ENCODE peak calls at places on chromosomes 3 and 15, in five cellular contexts. Z is H1, X is NT2/D1, V is HEK293T, E is HepG2. P is an unnamed sample.

GRCh38 chr3:123287051-123287961 is 85.6 kb downstream of the SEC22A start:
- DNase-seq in Z (no peak), X (no peak), V (no peak), E (no peak), P (no peak)

GRCh38 chr15:53787349-53787748 is 27.9 kb upstream of the WDR72 start:
- DNase-seq in X (no peak), Z (no peak), V (no peak), E (no peak), P (no peak)

GRCh38 chr3:52428151-52429005 is 16.5 kb downstream of the SEMA3G start:
- DNase-seq in V (peak), X (peak), E (peak), Z (no peak), P (no peak)

GRCh38 chr3:134328147-134328591 is 46.1 kb downstream of the AMOTL2 start:
- DNase-seq in X (no peak), Z (no peak), V (no peak), E (no peak), P (no peak)

GRCh38 chr15:40915679-40916078 is 13.5 kb upstream of the DLL4 start:
- DNase-seq in Z (no peak), V (no peak), E (no peak), X (no peak), P (no peak)

GRCh38 chr3:87977765-87978164 is 81.0 kb downstream of the CGGBP1 start:
- DNase-seq in Z (no peak), E (no peak), V (no peak), X (no peak), P (no peak)

GRCh38 chr15:92595506-92596337 is 59.9 kb downstream of the FAM174B start:
- DNase-seq in E (no peak), Z (no peak), V (no peak), X (no peak), P (no peak)

GRCh38 chr3:71006810-71007785 is 576.4 kb downstream of the FOXP1 start:
- DNase-seq in Z (peak), X (peak), V (peak), E (peak), P (no peak)

GRCh38 chr3:190526787-190527767 is 13.2 kb downstream of the IL1RAP start:
- DNase-seq in Z (no peak), E (peak), X (no peak), V (no peak), P (no peak)

GRCh38 chr3:73243740-73244139 is 182.3 kb downstream of the EBLN2 start:
- DNase-seq in E (no peak), Z (no peak), X (no peak), V (no peak), P (no peak)

GRCh38 chr15:46442196-46442595 is 807.4 kb downstream of the SQOR start:
- DNase-seq in E (no peak), Z (no peak), V (no peak), X (no peak), P (no peak)

GRCh38 chr15:25186906-25187645 is 232.3 kb downstream of the SNRPN start:
- DNase-seq in E (no peak), Z (no peak), X (no peak), V (no peak), P (no peak)

GRCh38 chr3:99961756-99962515 is 144.3 kb downstream of the CMSS1 start:
- DNase-seq in E (no peak), Z (no peak), V (no peak), X (no peak), P (no peak)

GRCh38 chr3:150922611-150923010 is 17.4 kb upstream of the MINDY4B start:
- DNase-seq in X (no peak), E (no peak), V (peak), Z (no peak), P (no peak)

GRCh38 chr15:74613953-74614743 is 1.5 kb upstream of the CLK3 start:
- DNase-seq in V (no peak), X (no peak), E (no peak), Z (no peak), P (no peak)

GRCh38 chr15:74616996-74617395 is 1.4 kb downstream of the CLK3 start:
- DNase-seq in Z (no peak), X (no peak), E (no peak), V (no peak), P (no peak)

GRCh38 chr15:74615313-74616019 is at the start of gene CLK3:
- DNase-seq in V (peak), X (peak), E (peak), Z (peak), P (peak)

GRCh38 chr15:74614744-74615312 is 808 bp upstream of the CLK3 start:
- DNase-seq in X (no peak), Z (no peak), V (peak), E (no peak), P (peak)

DNA sequence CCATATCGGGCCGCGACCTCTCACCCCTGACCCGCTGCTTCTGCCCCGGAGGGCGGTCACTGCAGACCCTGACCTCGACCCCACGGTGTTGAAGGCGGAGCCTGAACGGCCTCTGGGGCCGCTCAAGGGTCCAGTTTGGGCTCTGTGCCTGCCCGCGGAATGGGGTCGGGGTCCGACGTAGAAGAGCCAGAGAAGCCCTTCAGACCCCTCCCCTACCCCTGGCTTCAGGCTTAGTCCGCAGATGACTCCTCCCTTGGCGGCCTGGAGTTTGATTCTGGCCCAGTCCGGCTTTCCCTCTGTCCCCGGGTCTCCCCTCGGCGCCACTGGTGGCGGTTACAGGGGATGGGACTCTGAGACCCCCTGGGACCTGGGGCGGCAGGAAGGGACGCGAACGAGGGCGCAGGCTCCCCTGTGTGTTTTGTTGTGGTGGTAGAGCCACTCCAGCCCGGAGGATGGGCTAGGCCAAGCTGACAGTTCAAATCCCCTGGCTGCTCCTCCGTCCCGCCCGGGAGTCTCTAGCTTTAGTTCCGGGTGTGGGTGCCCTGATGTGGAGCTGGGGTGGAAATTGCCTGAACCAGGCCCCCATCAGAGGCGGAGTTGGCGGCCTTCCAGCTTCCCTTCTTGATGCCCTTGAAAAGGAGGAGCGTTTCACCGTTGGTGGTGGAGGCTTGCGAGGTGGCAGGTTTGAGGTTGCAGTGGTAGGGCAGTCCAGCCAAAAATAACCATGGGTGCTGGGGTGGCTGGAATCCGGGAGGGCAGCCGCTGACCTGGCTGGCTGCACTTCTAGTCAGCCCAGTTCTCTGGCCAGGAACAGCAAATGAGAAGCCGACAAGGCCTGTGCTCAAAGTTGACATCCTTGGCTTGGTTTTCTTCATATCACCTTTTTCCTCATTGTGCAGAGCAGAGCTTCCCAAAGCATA is 644 bp downstream of the CLK3 start:
- DNase-seq in Z (no peak), E (peak), X (no peak), V (peak), P (no peak)
- TF ChIP-seq SUZ12 in Z (no peak), E (no peak), X (no peak), V (no peak), P (no peak)

GRCh38 chr3:27669505-27670085 is 52.5 kb downstream of the EOMES start:
- DNase-seq in E (no peak), V (no peak), Z (no peak), X (no peak), P (peak)

GRCh38 chr3:27667751-27668150 is 54.4 kb downstream of the EOMES start:
- DNase-seq in V (no peak), Z (no peak), X (no peak), E (peak), P (no peak)

GRCh38 chr3:27670619-27671018 is 51.5 kb downstream of the EOMES start:
- DNase-seq in Z (no peak), X (no peak), V (no peak), E (no peak), P (no peak)

GRCh38 chr3:27666277-27666676 is 55.8 kb downstream of the EOMES start:
- DNase-seq in X (peak), V (no peak), Z (no peak), E (no peak), P (no peak)

DNA sequence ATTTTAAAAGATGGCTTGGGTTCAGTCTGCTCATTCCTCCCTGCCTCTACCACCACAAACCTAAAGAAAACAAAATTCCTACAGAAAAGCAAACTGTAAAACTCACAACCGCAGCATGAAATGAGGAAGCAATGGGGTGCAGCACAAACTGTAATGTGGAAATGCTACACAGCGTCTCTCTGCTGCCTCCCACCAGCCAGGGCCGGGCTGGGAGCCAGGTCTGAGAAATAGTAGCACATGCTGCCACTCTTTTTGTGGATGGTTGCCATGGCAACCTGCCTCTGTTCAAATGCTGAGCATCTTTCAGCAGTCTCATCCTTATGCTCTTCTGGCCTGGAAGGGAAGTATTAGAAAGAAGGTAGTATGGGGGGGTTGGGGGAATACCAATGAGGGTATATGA is 55.4 kb downstream of the EOMES start:
- DNase-seq in E (no peak), V (no peak), X (peak), Z (peak), P (no peak)
- TF ChIP-seq SUZ12 in E (no peak), V (no peak), X (no peak), Z (no peak), P (no peak)

GRCh38 chr3:42906905-42907183 is 902 bp downstream of the ZNF662 start:
- DNase-seq in V (no peak), X (no peak), E (no peak), Z (no peak), P (no peak)
- TF ChIP-seq SUZ12 in V (no peak), X (no peak), E (no peak), Z (no peak), P (no peak)

DNA sequence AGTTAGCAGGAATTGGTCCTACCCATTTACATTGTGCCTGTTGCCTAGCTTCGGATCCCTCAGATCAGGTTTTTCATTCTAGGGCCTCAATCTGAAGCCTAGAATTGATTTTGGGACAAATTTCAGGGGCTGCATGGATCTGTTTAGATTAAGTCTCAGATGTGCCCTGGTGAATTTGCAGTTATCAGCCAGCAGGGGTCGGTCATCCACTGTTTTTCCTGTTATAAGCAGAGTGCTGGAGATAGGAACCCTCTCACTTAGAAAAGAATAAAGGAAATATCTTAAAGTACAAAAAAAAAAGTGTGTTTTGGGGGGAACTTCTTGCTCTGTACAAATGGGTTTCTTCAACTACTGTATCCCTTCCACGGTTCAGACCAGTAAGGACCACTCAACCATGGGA is 212.5 kb downstream of the BCHE start:
- DNase-seq in E (no peak), Z (no peak), V (no peak), X (no peak), P (no peak)
- TF ChIP-seq SUZ12 in E (no peak), Z (no peak), V (no peak), X (no peak), P (no peak)